ENCODE peak calls at places on chromosome 1, in four cellular contexts. A is HepG2, G is K562, X is GM12878. Q is an unnamed sample.

GRCh38 chr1:24801169-24801568 is 55.9 kb downstream of the CLIC4 start:
- DNase-seq in A (no peak), G (no peak), X (no peak), Q (no peak)

GRCh38 chr1:89808429-89809117 is 12.3 kb upstream of the LRRC8D start:
- DNase-seq in A (peak; percentile 44), G (no peak), X (no peak), Q (peak; percentile 36)

GRCh38 chr1:162383091-162383490 is 1.6 kb downstream of the C1orf226 start:
- DNase-seq in A (no peak), G (no peak), X (no peak), Q (no peak)

GRCh38 chr1:246608616-246609376 is 42.5 kb downstream of the CNST start:
- DNase-seq in A (peak; percentile 70), G (no peak), X (no peak), Q (peak; percentile 88)

GRCh38 chr1:54325705-54326461 is 80.3 kb downstream of the SSBP3 start:
- DNase-seq in A (no peak), G (no peak), X (no peak), Q (no peak)

GRCh38 chr1:25430073-25430665 is 528 bp upstream of the MACO1 start:
- DNase-seq in A (peak; percentile 61), G (peak; percentile 95), X (no peak), Q (peak; percentile 67)

GRCh38 chr1:8816306-8816705 is 1.1 kb downstream of the RERE start:
- DNase-seq in A (no peak), G (peak; percentile 52), X (no peak), Q (no peak)

GRCh38 chr1:113677250-113678158 is 81.8 kb downstream of the PHTF1 start:
- DNase-seq in A (peak; percentile 35), G (peak; percentile 94), X (no peak), Q (peak; percentile 49)

GRCh38 chr1:172180886-172181285 is 239.6 kb upstream of the C1orf105 start:
- DNase-seq in A (no peak), G (no peak), X (peak; percentile 69), Q (no peak)

GRCh38 chr1:177669161-177669560 is 300.7 kb downstream of the SEC16B start:
- DNase-seq in A (no peak), G (no peak), X (no peak), Q (no peak)

GRCh38 chr1:85850238-85850637 is 142.0 kb upstream of the ZNHIT6 start:
- DNase-seq in A (peak; percentile 1), G (no peak), X (no peak), Q (peak; percentile 51)

GRCh38 chr1:223364685-223365382 is 858 bp upstream of the SUSD4 start:
- DNase-seq in A (no peak), G (peak; percentile 46), X (no peak), Q (no peak)

GRCh38 chr1:7010534-7011200 is 225.4 kb downstream of the CAMTA1 start:
- DNase-seq in A (no peak), G (no peak), X (no peak), Q (no peak)

GRCh38 chr1:36464605-36465393 is 615 bp upstream of the MRPS15 start:
- DNase-seq in A (no peak), G (no peak), X (no peak), Q (no peak)

GRCh38 chr1:107669996-107670395 is 295.0 kb downstream of the VAV3 start:
- DNase-seq in A (no peak), G (no peak), X (no peak), Q (no peak)

GRCh38 chr1:154179951-154180687 is 11.8 kb downstream of the TPM3 start:
- DNase-seq in A (no peak), G (no peak), X (no peak), Q (no peak)

GRCh38 chr1:174968750-174969244 is 30.9 kb upstream of the CACYBP start:
- DNase-seq in A (no peak), G (peak; percentile 57), X (peak; percentile 79), Q (no peak)

GRCh38 chr1:228164561-228165371 is 838 bp upstream of the IBA57 start:
- DNase-seq in A (no peak), G (peak; percentile 81), X (no peak), Q (no peak)

GRCh38 chr1:113943028-113943811 is 14.1 kb downstream of the HIPK1 start:
- DNase-seq in A (no peak), G (no peak), X (no peak), Q (no peak)

GRCh38 chr1:87329756-87330200 is 1.1 kb downstream of the LMO4 start:
- DNase-seq in A (no peak), G (no peak), X (no peak), Q (no peak)

GRCh38 chr1:9992910-9993309 is 4.1 kb upstream of the RBP7 start:
- DNase-seq in A (no peak), G (no peak), X (no peak), Q (no peak)

GRCh38 chr1:207799989-207800648 is 48.3 kb downstream of the CD46 start:
- DNase-seq in A (no peak), G (no peak), X (no peak), Q (no peak)

GRCh38 chr1:6612641-6613360 is 730 bp upstream of the PHF13 start:
- DNase-seq in A (peak; percentile 23), G (peak; percentile 71), X (no peak), Q (no peak)

GRCh38 chr1:46393510-46393909 is 607 bp upstream of the FAAH start:
- DNase-seq in A (no peak), G (no peak), X (no peak), Q (no peak)

GRCh38 chr1:156480411-156481192 is 20.0 kb downstream of the MEF2D start:
- DNase-seq in A (no peak), G (peak; percentile 76), X (no peak), Q (peak; percentile 83)

GRCh38 chr1:30678209-30678608 is 45.2 kb downstream of the MATN1 start:
- DNase-seq in A (no peak), G (no peak), X (no peak), Q (no peak)

GRCh38 chr1:218930879-218931278 is 242.8 kb upstream of the LYPLAL1 start:
- DNase-seq in A (no peak), G (no peak), X (no peak), Q (no peak)

GRCh38 chr1:91651671-91652071 is 151.0 kb downstream of the CDC7 start:
- DNase-seq in A (no peak), G (peak; percentile 64), X (no peak), Q (no peak)

GRCh38 chr1:91526496-91526895 is 25.8 kb downstream of the CDC7 start:
- DNase-seq in A (no peak), G (no peak), X (no peak), Q (no peak)

GRCh38 chr1:207579436-207579799 is 65.5 kb upstream of the CR1L start:
- DNase-seq in A (peak; percentile 41), G (peak; percentile 89), X (peak; percentile 17), Q (peak; percentile 15)

GRCh38 chr1:240350910-240351331 is 259.2 kb downstream of the FMN2 start:
- DNase-seq in A (no peak), G (no peak), X (no peak), Q (peak; percentile 14)

DNA sequence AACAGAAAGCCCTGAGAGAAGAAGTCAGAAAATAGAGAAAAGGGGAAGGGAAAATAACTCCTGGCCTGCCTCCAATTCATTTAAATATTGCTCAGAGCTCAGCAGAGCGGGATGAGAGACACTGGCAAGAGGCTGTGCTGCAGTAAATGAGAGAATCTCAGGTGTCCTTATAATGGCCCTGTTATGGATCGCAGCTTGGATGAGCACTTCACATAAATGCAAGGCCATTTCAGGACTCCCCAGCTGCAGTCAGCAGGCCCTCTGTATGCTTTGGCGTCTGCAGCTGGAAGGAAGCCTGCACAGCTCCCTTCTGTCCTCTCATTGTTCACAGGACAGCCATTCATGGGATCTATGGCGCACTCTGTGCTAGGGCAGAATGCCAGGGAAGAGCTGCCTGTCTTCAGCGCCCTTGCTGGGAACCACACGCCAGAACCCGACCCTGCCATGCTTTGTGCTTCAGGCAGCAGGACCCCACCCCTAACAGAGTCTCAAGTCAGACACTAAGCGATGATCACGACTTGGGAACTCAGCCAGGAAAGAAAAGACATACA is 20.7 kb upstream of the ABCB10 start:
- DNase-seq in A (peak; percentile 45), G (no peak), X (peak; percentile 41), Q (no peak)
- TF ChIP-seq CHD4 in A (no peak), G (no peak), X (no peak), Q (no peak)

GRCh38 chr1:235601087-235601486 is 48.5 kb downstream of the GNG4 start:
- DNase-seq in A (no peak), G (peak; percentile 44), X (no peak), Q (no peak)
- TF ChIP-seq CHD4 in A (no peak), G (no peak), X (no peak), Q (no peak)

GRCh38 chr1:115233598-115233997 is 104.5 kb downstream of the NGF start:
- DNase-seq in A (no peak), G (no peak), X (no peak), Q (no peak)
- TF ChIP-seq CHD4 in A (no peak), G (no peak), X (no peak), Q (no peak)

GRCh38 chr1:244211559-244211944 is 160.5 kb downstream of the ZBTB18 start:
- DNase-seq in A (no peak), G (no peak), X (no peak), Q (no peak)

GRCh38 chr1:244212219-244212618 is 161.1 kb downstream of the ZBTB18 start:
- DNase-seq in A (no peak), G (no peak), X (no peak), Q (no peak)

GRCh38 chr1:244214009-244214967 is 163.2 kb downstream of the ZBTB18 start:
- DNase-seq in A (peak; percentile 26), G (no peak), X (no peak), Q (peak; percentile 57)

GRCh38 chr1:244210884-244211558 is 159.9 kb downstream of the ZBTB18 start:
- DNase-seq in A (no peak), G (peak; percentile 48), X (no peak), Q (peak; percentile 43)

DNA sequence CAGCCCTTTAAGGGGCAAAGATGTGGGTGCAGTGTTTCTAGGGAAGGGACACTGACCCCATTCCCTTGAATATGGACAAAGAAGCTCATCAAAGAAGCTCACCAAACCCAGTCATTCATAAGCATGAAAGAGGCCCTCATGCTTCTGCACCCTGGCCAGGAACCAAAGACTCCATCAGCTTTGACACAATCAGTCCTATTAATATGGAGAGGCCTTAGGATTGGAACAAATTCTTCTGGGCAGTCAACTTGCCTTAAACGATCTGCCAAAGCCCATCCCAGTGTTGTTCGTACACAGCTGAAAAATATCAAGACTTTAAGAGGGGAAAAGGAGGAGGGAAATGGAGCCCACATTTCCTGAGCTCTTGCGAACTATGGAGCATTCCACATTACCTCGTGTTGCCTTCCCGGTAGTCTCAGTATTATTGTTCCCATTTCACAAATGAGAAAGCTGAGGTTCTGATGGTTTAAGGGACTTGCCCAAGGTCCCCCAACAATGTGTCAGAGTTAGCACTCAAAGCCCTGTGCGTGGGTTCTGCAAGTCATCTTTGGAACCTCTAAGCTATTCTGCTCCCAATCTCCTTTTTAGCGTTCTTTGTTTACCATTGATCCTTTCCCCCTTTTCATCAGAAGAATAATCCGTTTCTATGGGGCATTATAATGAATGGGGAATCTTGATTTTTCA is 161.9 kb downstream of the ZBTB18 start:
- DNase-seq in A (no peak), G (no peak), X (no peak), Q (no peak)
- TF ChIP-seq CHD4 in A (no peak), G (no peak), X (no peak), Q (no peak)

Q was measured in A549.